ENCODE peak calls at places on chromosomes 11 and 22, in nine cellular contexts. Y is CD4-positive, CD25-positive, alpha-beta regulatory T cell; I is adrenal gland; U is epithelial cell of esophagus; C is CD4-positive, alpha-beta memory T cell; R is BE2C; X is T-helper 1 cell; J is HT1080; E is stimulated activated CD4-positive, alpha-beta T cell treated with anti-CD3 and anti-CD28 coated beads, Interleukin-4, amount 100 ng/mL, for 48 hours. T is an unnamed sample.

GRCh38 chr11:121936781-121937447 is 179.1 kb downstream of the BLID start:
- DNase-seq in J (peak), C (no peak), I (no peak), X (no peak), U (peak), Y (no peak), E (no peak), R (no peak), T (no peak)

GRCh38 chr11:77287136-77287535 is 14.3 kb downstream of the GDPD4 start:
- DNase-seq in Y (no peak), I (no peak), U (no peak), E (no peak), C (no peak), X (no peak), J (peak), R (no peak), T (no peak)

GRCh38 chr11:20501971-20502370 is 97.4 kb upstream of the SLC6A5 start:
- DNase-seq in J (no peak), X (no peak), R (no peak), C (no peak), Y (no peak), E (no peak), U (peak), I (no peak), T (no peak)

GRCh38 chr22:40509401-40510134 is 127.0 kb downstream of the MRTFA start:
- DNase-seq in U (peak), I (peak), R (no peak), C (no peak), J (peak), Y (no peak), E (no peak), X (no peak), T (peak)

GRCh38 chr22:41410311-41410751 is 28.6 kb downstream of the TEF start:
- DNase-seq in C (no peak), U (no peak), J (no peak), Y (no peak), I (peak), X (no peak), R (no peak), E (no peak), T (no peak)

GRCh38 chr11:69531071-69531716 is 49.7 kb downstream of the LINC01488 start:
- DNase-seq in J (no peak), U (no peak), R (no peak), E (no peak), Y (no peak), X (no peak), I (no peak), C (no peak), T (no peak)

GRCh38 chr11:116255234-116255953 is 517.4 kb downstream of the BUD13 start:
- DNase-seq in E (no peak), Y (no peak), I (no peak), C (no peak), U (no peak), R (peak), X (no peak), J (no peak), T (no peak)

GRCh38 chr11:65148657-65149056 is 14.3 kb upstream of the SYVN1 start:
- DNase-seq in R (no peak), I (no peak), U (no peak), E (no peak), J (no peak), Y (no peak), C (no peak), X (no peak), T (no peak)

GRCh38 chr11:26792956-26793355 is 71.1 kb upstream of the SLC5A12 start:
- DNase-seq in R (no peak), Y (no peak), E (no peak), J (no peak), I (no peak), U (no peak), X (no peak), C (no peak), T (no peak)

GRCh38 chr22:49373289-49373666 is 454.4 kb downstream of the BRD1 start:
- DNase-seq in E (no peak), R (no peak), C (no peak), U (no peak), X (no peak), Y (no peak), I (no peak), J (no peak), T (no peak)

T was measured in transverse colon.